ENCODE peak calls at places on chromosomes 11 and 22, in six cellular contexts. F is OCI-LY7; L is small intestine; N is cardiac muscle cell; Y is lower lobe of right lung; X is CD8-positive, alpha-beta memory T cell. Q is an unnamed sample.

GRCh38 chr11:13826505-13827278 is 135.8 kb upstream of the SPON1 start:
- DNase-seq in X (no peak), N (no peak), Y (no peak), F (no peak), L (peak; percentile 9), Q (no peak)

GRCh38 chr11:36073411-36074203 is 129.7 kb downstream of the LDLRAD3 start:
- DNase-seq in L (no peak), N (peak; percentile 82), X (no peak), F (no peak), Y (no peak), Q (no peak)

GRCh38 chr11:14107071-14107470 is 144.5 kb downstream of the SPON1 start:
- DNase-seq in N (no peak), F (no peak), L (no peak), Y (no peak), X (no peak), Q (no peak)

GRCh38 chr11:122367809-122368231 is 251.8 kb upstream of the BLID start:
- DNase-seq in X (no peak), N (peak; percentile 59), F (no peak), L (peak; percentile 63), Y (no peak), Q (peak; percentile 36)

GRCh38 chr11:9158898-9159391 is 67.5 kb upstream of the SCUBE2 start:
- DNase-seq in F (no peak), Y (no peak), N (peak; percentile 85), L (no peak), X (no peak), Q (no peak)

GRCh38 chr11:108693852-108694251 is 29.0 kb downstream of the DDX10 start:
- DNase-seq in L (no peak), Y (no peak), X (no peak), N (peak; percentile 30), F (no peak), Q (no peak)

GRCh38 chr22:44702479-44703219 is 645 bp downstream of the PRR5 start:
- DNase-seq in F (no peak), L (peak; percentile 37), Y (no peak), X (no peak), N (peak; percentile 45), Q (peak; percentile 25)

GRCh38 chr22:28951969-28952521 is 68.7 kb downstream of the ZNRF3 start:
- DNase-seq in L (no peak), Y (no peak), N (peak; percentile 47), F (no peak), X (no peak), Q (peak; percentile 88)

GRCh38 chr22:37716708-37717107 is 19.9 kb downstream of the TRIOBP start:
- DNase-seq in F (no peak), Y (no peak), N (no peak), X (no peak), L (no peak), Q (no peak)
- H3K4me3 ChIP-seq in F (no peak overlapping the region), Y (no peak overlapping the region), N (no peak overlapping the region), X (no peak overlapping the region), L (no peak overlapping the region), Q (no peak overlapping the region)

DNA sequence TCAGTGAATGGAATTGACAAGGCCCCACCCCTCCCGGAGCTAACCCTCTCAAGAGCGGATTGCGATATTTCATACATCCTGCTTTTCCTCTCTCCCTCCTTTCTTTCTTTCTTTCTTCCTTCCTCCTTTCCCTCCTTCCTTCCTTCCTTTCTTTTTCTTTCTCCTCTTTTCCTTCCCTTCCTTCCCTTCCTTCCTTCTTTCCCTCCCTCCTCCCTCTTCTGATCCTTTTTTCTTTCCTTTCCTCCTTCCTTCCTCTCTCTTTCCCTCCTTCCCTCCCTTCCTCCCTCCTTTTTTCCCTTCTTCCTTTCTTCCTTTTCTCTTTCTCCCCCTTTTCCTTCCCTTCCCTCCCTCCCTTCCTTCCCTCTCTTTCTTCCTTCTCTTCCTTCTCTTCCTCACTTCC is 15.0 kb upstream of the MN1 start:
- DNase-seq in X (no peak), Y (no peak), F (no peak), N (no peak), L (no peak), Q (no peak)
- H3K9me3 ChIP-seq in X (no peaks in the 10 kb centered on the region), Y (no peaks in the 10 kb centered on the region), F (no peaks in the 10 kb centered on the region), N (no peaks in the 10 kb centered on the region), L (no peaks in the 10 kb centered on the region), Q (no peaks in the 10 kb centered on the region)

GRCh38 chr11:12219732-12220131 is 109.3 kb downstream of the MICAL2 start:
- DNase-seq in Y (no peak), L (no peak), N (peak; percentile 81), F (no peak), X (no peak), Q (no peak)

GRCh38 chr11:12218909-12219308 is 108.5 kb downstream of the MICAL2 start:
- DNase-seq in X (no peak), Y (no peak), N (no peak), F (no peak), L (peak; percentile 48), Q (no peak)

GRCh38 chr11:12221136-12221535 is 110.7 kb downstream of the MICAL2 start:
- DNase-seq in L (no peak), N (no peak), F (no peak), X (no peak), Y (no peak), Q (no peak)

GRCh38 chr11:12222099-12222751 is 111.8 kb downstream of the MICAL2 start:
- DNase-seq in X (no peak), Y (peak; percentile 79), L (peak; percentile 81), N (peak; percentile 69), F (no peak), Q (no peak)

DNA sequence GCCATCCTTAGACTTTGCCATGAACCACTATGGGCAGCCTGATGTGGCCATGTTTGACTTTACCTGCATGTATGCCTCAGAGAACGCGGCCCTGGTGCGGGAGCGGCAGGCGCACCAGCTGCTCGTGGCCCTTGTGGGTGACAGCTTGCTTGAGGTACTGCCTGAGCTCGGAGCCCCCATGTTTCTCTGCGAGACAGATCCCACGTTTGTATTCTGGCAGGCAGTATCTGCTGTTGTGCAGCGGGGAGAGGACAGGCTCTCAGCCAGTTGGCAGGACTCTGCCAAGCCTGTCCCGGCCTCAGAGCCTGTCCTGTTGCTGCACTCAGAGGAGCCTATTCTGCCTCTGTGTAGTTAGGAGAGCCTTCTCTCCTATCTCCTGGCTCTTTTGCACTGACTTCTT is 109.9 kb downstream of the MICAL2 start:
- DNase-seq in X (no peak), Y (no peak), L (no peak), F (no peak), N (peak; percentile 66), Q (no peak)
- H3K4me1 ChIP-seq in X (peaks cover 52% of the 10 kb centered on the region), Y (peaks cover 85% of the 10 kb centered on the region), L (peaks cover 2% of the 10 kb centered on the region), F (no peaks in the 10 kb centered on the region), N (peaks cover 14% of the 10 kb centered on the region), Q (no peaks in the 10 kb centered on the region)

GRCh38 chr22:50011447-50012200 is 941 bp downstream of the IL17REL start:
- DNase-seq in F (peak; percentile 16), X (no peak), N (no peak), Y (peak; percentile 53), L (no peak), Q (no peak)
- H3K4me3 ChIP-seq in F (no peak overlapping the region), X (no peak overlapping the region), N (no peak overlapping the region), Y (no peak overlapping the region), L (no peak overlapping the region), Q (no peak overlapping the region)

DNA sequence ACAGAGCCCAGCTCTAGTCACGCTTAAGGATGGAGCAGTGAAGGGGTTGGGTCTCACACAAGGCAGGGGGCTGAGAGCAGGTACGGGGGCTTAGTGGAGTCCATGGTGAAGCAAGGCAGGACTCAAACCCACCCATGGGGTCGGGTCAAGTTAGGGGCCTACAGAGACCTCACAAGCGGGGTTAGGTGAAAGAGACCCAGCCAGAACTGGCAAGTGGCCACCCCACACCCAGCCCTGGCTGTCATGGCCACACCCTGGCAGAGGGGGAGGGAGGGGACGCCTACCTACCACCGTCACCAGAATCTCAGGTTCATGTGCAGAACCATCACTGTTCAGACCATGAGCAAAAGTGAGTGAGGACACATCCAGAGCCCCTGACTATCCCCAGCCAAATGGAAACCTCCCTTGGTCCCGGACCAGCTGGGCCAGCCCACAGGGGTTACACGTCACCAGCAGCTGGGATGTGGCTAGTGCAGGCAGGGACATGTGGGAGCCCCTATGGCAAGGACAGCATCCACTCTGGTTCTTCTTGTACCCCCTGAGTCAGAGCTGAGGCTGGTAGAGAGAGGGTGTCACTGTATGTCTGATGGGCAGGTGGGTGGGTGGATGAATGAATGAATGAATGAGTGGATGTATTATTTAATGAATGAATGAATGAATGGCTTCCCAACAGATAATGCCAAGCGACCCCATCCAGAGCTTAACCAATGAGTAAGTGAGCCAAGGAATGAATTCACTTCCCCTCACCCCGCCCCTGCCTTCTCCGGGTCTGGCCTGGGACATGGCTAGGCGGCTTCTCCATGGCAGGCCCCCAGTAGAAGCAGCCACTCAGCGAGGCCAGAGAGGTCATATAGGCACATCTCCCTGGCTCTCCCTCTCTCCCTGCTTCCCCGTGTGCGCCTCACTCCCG is 681.6 kb downstream of the TBC1D22A start:
- DNase-seq in N (no peak), X (no peak), L (no peak), Y (no peak), F (no peak), Q (no peak)
- H3K9me3 ChIP-seq in N (no peaks in the 10 kb centered on the region), X (no peaks in the 10 kb centered on the region), L (no peaks in the 10 kb centered on the region), Y (peaks cover 4% of the 10 kb centered on the region), F (no peaks in the 10 kb centered on the region), Q (no peaks in the 10 kb centered on the region)

GRCh38 chr22:30204742-30205111 is 41.8 kb downstream of the LIF start:
- DNase-seq in X (no peak), Y (no peak), N (peak; percentile 85), F (no peak), L (peak; percentile 37), Q (no peak)
- H3K4me1 ChIP-seq in X (no peaks in the 10 kb centered on the region), Y (peaks cover 61% of the 10 kb centered on the region), N (peaks cover 8% of the 10 kb centered on the region), F (no peaks in the 10 kb centered on the region), L (no peaks in the 10 kb centered on the region), Q (no peaks in the 10 kb centered on the region)

GRCh38 chr22:31629741-31630184 is 32.3 kb downstream of the PISD start:
- DNase-seq in N (no peak), F (peak; percentile 53), Y (no peak), L (no peak), X (no peak), Q (no peak)

GRCh38 chr22:31628362-31628761 is 33.7 kb downstream of the PISD start:
- DNase-seq in L (no peak), N (no peak), X (no peak), Y (peak; percentile 4), F (no peak), Q (no peak)

GRCh38 chr22:31630331-31631329 is 31.4 kb downstream of the PISD start:
- DNase-seq in L (peak; percentile 83), N (peak; percentile 92), Y (peak; percentile 93), X (peak; percentile 90), F (peak; percentile 96), Q (peak; percentile 94)

GRCh38 chr22:31628969-31629723 is 32.9 kb downstream of the PISD start:
- DNase-seq in F (no peak), Y (peak; percentile 20), X (no peak), L (no peak), N (no peak), Q (no peak)

GRCh38 chr22:31631381-31631780 is 30.6 kb downstream of the PISD start:
- DNase-seq in N (no peak), F (no peak), Y (no peak), X (no peak), L (no peak), Q (no peak)
- H3K4me3 ChIP-seq in N (peak overlapping the region; percentile 86), F (peak overlapping the region; percentile 73), Y (peak overlapping the region; percentile 75), X (no peak overlapping the region), L (no peak overlapping the region), Q (peak overlapping the region; percentile 87)

DNA sequence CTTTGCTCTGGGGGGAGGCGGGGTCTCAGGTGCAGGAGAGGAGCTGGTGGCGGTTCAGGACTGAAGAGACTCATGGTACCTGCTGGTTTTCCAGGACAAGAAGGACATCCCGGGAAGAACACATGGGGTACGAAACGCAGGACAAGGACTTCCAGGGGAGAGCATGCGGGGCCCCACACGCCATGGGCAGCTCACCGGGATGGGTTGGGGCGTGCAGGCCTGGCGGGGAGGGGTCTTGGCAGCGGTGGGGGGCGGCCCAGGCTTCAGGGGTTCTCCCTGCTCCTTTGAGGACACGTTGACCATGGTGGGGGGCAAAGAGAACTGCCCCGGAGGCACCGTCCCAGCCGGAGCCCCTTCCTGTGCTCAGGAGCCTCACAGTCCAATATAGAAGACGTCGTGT is 673.2 kb downstream of the BRD1 start:
- DNase-seq in Y (no peak), X (no peak), F (no peak), N (no peak), L (no peak), Q (no peak)
- H3K9me3 ChIP-seq in Y (no peaks in the 10 kb centered on the region), X (no peaks in the 10 kb centered on the region), F (no peaks in the 10 kb centered on the region), N (no peaks in the 10 kb centered on the region), L (no peaks in the 10 kb centered on the region), Q (no peaks in the 10 kb centered on the region)

Q was measured in HAP-1.